ENCODE peak calls at places on chromosome 6, in eight cellular contexts. I is EL, H is NCI-H2081, N is renal cortical epithelial cell, C is Calu3, J is H9, S is RWPE1, D is naive B cell. O is an unnamed sample.

GRCh38 chr6:11410539-11411307 is 126.8 kb upstream of the TMEM170B start:
- DNase-seq in H (no peak), S (no peak), D (no peak), I (no peak), C (no peak), J (no peak), N (no peak), O (no peak)

GRCh38 chr6:148440877-148441453 is 98.3 kb downstream of the SASH1 start:
- DNase-seq in N (peak), H (no peak), I (peak), C (peak), D (no peak), J (no peak), S (peak), O (peak)

GRCh38 chr6:150325093-150325772 is 43.6 kb upstream of the IYD start:
- DNase-seq in I (no peak), J (no peak), N (peak), C (no peak), H (no peak), D (no peak), S (no peak), O (peak)

GRCh38 chr6:16352258-16352635 is 113.9 kb downstream of the GMPR start:
- DNase-seq in D (no peak), H (no peak), J (no peak), S (no peak), C (no peak), N (no peak), I (peak), O (no peak)

GRCh38 chr6:113995632-113996031 is 24.7 kb upstream of the HDAC2 start:
- DNase-seq in D (no peak), J (peak), N (peak), C (no peak), I (peak), S (peak), H (no peak), O (peak)

GRCh38 chr6:83808005-83808404 is 45.2 kb upstream of the RIPPLY2 start:
- DNase-seq in J (no peak), I (no peak), C (no peak), S (no peak), N (no peak), H (no peak), D (no peak), O (no peak)

GRCh38 chr6:31738048-31738979 is 1.5 kb upstream of the MSH5 start:
- DNase-seq in S (peak), J (peak), N (peak), I (peak), C (peak), D (peak), H (peak), O (peak)

GRCh38 chr6:130598021-130598989 is 228.9 kb upstream of the SMLR1 start:
- DNase-seq in N (no peak), C (no peak), J (no peak), S (peak), H (no peak), I (peak), D (no peak), O (peak)

GRCh38 chr6:113102761-113103160 is 754.4 kb upstream of the MARCKS start:
- DNase-seq in N (peak), I (peak), S (no peak), J (no peak), D (no peak), C (no peak), H (no peak), O (no peak)

GRCh38 chr6:80605165-80605989 is 498.9 kb downstream of the BCKDHB start:
- DNase-seq in I (peak), H (peak), J (no peak), C (peak), S (no peak), D (peak), N (peak), O (peak)

GRCh38 chr6:72825265-72825918 is 203.5 kb downstream of the KCNQ5 start:
- DNase-seq in D (no peak), H (no peak), I (peak), N (peak), C (no peak), J (no peak), S (peak), O (peak)

GRCh38 chr6:55694148-55694547 is 115.2 kb upstream of the HMGCLL1 start:
- DNase-seq in C (peak), I (peak), N (peak), S (peak), J (peak), H (no peak), D (no peak), O (peak)

GRCh38 chr6:170575250-170575649 is 9.2 kb downstream of the PDCD2 start:
- DNase-seq in D (no peak), N (peak), C (no peak), J (no peak), H (no peak), I (no peak), S (peak), O (peak)

GRCh38 chr6:113315879-113316278 is 541.3 kb upstream of the MARCKS start:
- DNase-seq in S (no peak), N (no peak), I (no peak), C (no peak), J (no peak), H (no peak), D (no peak), O (peak)

GRCh38 chr6:67252663-67253062 is 1382.4 kb upstream of the ADGRB3 start:
- DNase-seq in C (no peak), N (no peak), J (no peak), I (no peak), H (no peak), S (no peak), D (no peak), O (no peak)

GRCh38 chr6:100344761-100345160 is 120.0 kb downstream of the SIM1 start:
- DNase-seq in D (no peak), H (no peak), S (peak), J (no peak), N (no peak), I (peak), C (no peak), O (peak)

GRCh38 chr6:26030716-26031115 is 56.5 kb upstream of the HFE start:
- DNase-seq in D (no peak), N (no peak), J (no peak), H (no peak), I (no peak), C (no peak), S (no peak), O (no peak)

GRCh38 chr6:81751388-81752083 is 945 bp downstream of the TENT5A start:
- DNase-seq in J (peak), I (peak), C (peak), S (no peak), D (peak), H (no peak), N (no peak), O (peak)

GRCh38 chr6:43997342-43997677 is 129.9 kb downstream of the MRPL14 start:
- DNase-seq in C (no peak), N (no peak), I (no peak), J (no peak), D (no peak), H (no peak), S (no peak), O (no peak)